ENCODE peak calls at places on chromosomes 12 and 14, in seven cellular contexts. One of them, this sample, is unnamed.
A peak's percentile ranks its signal among the peaks of the same experiment; 100 is the strongest.

GRCh38 chr14:44657153-44657552 is 150.1 kb upstream of the FSCB start:
- DNase-seq in fibroblast of the aortic adventitia: peak; percentile 31
- DNase-seq in gastrocnemius medialis: no peak
- DNase-seq in CD4-positive, alpha-beta T cell: no peak
- DNase-seq in naive B cell: no peak
- DNase-seq in Peyer's patch: no peak
- DNase-seq in NAMALWA: no peak
- DNase-seq in this sample: no peak

GRCh38 chr14:104931771-104932675 is 7.3 kb downstream of the PLD4 start:
- DNase-seq in fibroblast of the aortic adventitia: no peak
- DNase-seq in gastrocnemius medialis: no peak
- DNase-seq in CD4-positive, alpha-beta T cell: no peak
- DNase-seq in naive B cell: no peak
- DNase-seq in Peyer's patch: no peak
- DNase-seq in NAMALWA: no peak
- DNase-seq in this sample: no peak

GRCh38 chr14:69675246-69675583 is 63.8 kb downstream of the SUSD6 start:
- DNase-seq in fibroblast of the aortic adventitia: no peak
- DNase-seq in gastrocnemius medialis: no peak
- DNase-seq in CD4-positive, alpha-beta T cell: no peak
- DNase-seq in naive B cell: no peak
- DNase-seq in Peyer's patch: no peak
- DNase-seq in NAMALWA: no peak
- DNase-seq in this sample: no peak

GRCh38 chr12:110619534-110619953 is 5.6 kb downstream of the TCTN1 start:
- DNase-seq in fibroblast of the aortic adventitia: no peak
- DNase-seq in gastrocnemius medialis: no peak
- DNase-seq in CD4-positive, alpha-beta T cell: no peak
- DNase-seq in naive B cell: peak; percentile 49
- DNase-seq in Peyer's patch: peak; percentile 61
- DNase-seq in NAMALWA: peak; percentile 65
- DNase-seq in this sample: no peak

GRCh38 chr12:16352481-16352880 is 5.0 kb downstream of the MGST1 start:
- DNase-seq in fibroblast of the aortic adventitia: peak; percentile 79
- DNase-seq in gastrocnemius medialis: no peak
- DNase-seq in CD4-positive, alpha-beta T cell: no peak
- DNase-seq in naive B cell: no peak
- DNase-seq in Peyer's patch: no peak
- DNase-seq in NAMALWA: no peak
- DNase-seq in this sample: no peak

GRCh38 chr14:85129907-85130306 is 400.0 kb upstream of the FLRT2 start:
- DNase-seq in fibroblast of the aortic adventitia: no peak
- DNase-seq in gastrocnemius medialis: no peak
- DNase-seq in CD4-positive, alpha-beta T cell: no peak
- DNase-seq in naive B cell: no peak
- DNase-seq in Peyer's patch: no peak
- DNase-seq in NAMALWA: no peak
- DNase-seq in this sample: no peak

GRCh38 chr12:6297170-6297569 is 13.3 kb upstream of the PLEKHG6 start:
- DNase-seq in fibroblast of the aortic adventitia: no peak
- DNase-seq in gastrocnemius medialis: no peak
- DNase-seq in CD4-positive, alpha-beta T cell: no peak
- DNase-seq in naive B cell: no peak
- DNase-seq in Peyer's patch: no peak
- DNase-seq in NAMALWA: no peak
- DNase-seq in this sample: no peak

GRCh38 chr12:92111256-92111655 is 34.4 kb downstream of the BTG1 start:
- DNase-seq in fibroblast of the aortic adventitia: no peak
- DNase-seq in gastrocnemius medialis: no peak
- DNase-seq in CD4-positive, alpha-beta T cell: no peak
- DNase-seq in naive B cell: no peak
- DNase-seq in Peyer's patch: no peak
- DNase-seq in NAMALWA: no peak
- DNase-seq in this sample: no peak

GRCh38 chr12:11785722-11786121 is 136.2 kb downstream of the ETV6 start:
- DNase-seq in fibroblast of the aortic adventitia: peak; percentile 75
- DNase-seq in gastrocnemius medialis: peak; percentile 68
- DNase-seq in CD4-positive, alpha-beta T cell: no peak
- DNase-seq in naive B cell: no peak
- DNase-seq in Peyer's patch: no peak
- DNase-seq in NAMALWA: no peak
- DNase-seq in this sample: no peak

This sample was measured in tibial nerve.